ENCODE peak calls at places on chromosomes 1 and 21, in ten cellular contexts. X is CD8-positive, alpha-beta memory T cell; B is CD4-positive, alpha-beta memory T cell; G is GM23338; U is right lobe of liver; T is heart left ventricle; I is cardiac muscle cell; C is WERI-Rb-1; P is left ventricle myocardium inferior; Z is fibroblast of lung. K is an unnamed sample.

GRCh38 chr1:5597171-5597864 is 394.9 kb downstream of the NPHP4 start:
- DNase-seq in X (no peak), B (no peak), G (no peak), U (no peak), T (no peak), I (peak; percentile 11), C (no peak), P (no peak), Z (no peak), K (no peak)

GRCh38 chr1:15916417-15916816 is 59.5 kb downstream of the ZBTB17 start:
- DNase-seq in X (no peak), B (no peak), G (no peak), U (no peak), T (no peak), I (no peak), C (no peak), P (no peak), Z (peak; percentile 18), K (no peak)

GRCh38 chr1:52585474-52585873 is 16.7 kb upstream of the GPX7 start:
- DNase-seq in X (no peak), B (no peak), G (no peak), U (peak; percentile 58), T (no peak), I (no peak), C (no peak), P (no peak), Z (no peak), K (no peak)

GRCh38 chr1:244653439-244654283 is 735 bp downstream of the DESI2 start:
- DNase-seq in X (peak; percentile 32), B (no peak), G (peak; percentile 44), U (no peak), T (peak; percentile 20), I (peak; percentile 40), C (no peak), P (no peak), Z (peak; percentile 21), K (peak; percentile 23)

GRCh38 chr21:16305686-16306085 is 575.9 kb downstream of the USP25 start:
- DNase-seq in X (no peak), B (no peak), G (no peak), U (no peak), T (no peak), I (no peak), C (no peak), P (no peak), Z (no peak), K (peak; percentile 32)

GRCh38 chr1:200670215-200671118 is 760 bp upstream of the DDX59 start:
- DNase-seq in X (no peak), B (no peak), G (peak; percentile 49), U (peak; percentile 52), T (no peak), I (peak; percentile 52), C (peak; percentile 70), P (no peak), Z (peak; percentile 78), K (peak; percentile 79)

GRCh38 chr1:54517536-54517935 is 30.5 kb upstream of the ACOT11 start:
- DNase-seq in X (no peak), B (no peak), G (no peak), U (no peak), T (no peak), I (no peak), C (peak; percentile 72), P (no peak), Z (no peak), K (no peak)

GRCh38 chr1:223260712-223261111 is 103.3 kb downstream of the SUSD4 start:
- DNase-seq in X (no peak), B (no peak), G (no peak), U (no peak), T (no peak), I (no peak), C (no peak), P (no peak), Z (no peak), K (no peak)

GRCh38 chr1:23169727-23170335 is 1.2 kb upstream of the LUZP1 start:
- DNase-seq in X (no peak), B (no peak), G (peak; percentile 30), U (no peak), T (peak; percentile 69), I (no peak), C (no peak), P (peak; percentile 64), Z (peak; percentile 70), K (peak; percentile 70)
- H3K4me3 ChIP-seq in X (no peak overlapping the region), B (no peak overlapping the region), G (peak overlapping the region; percentile 98), U (no peak overlapping the region), T (no peak overlapping the region), I (no peak overlapping the region), C (no peak overlapping the region), P (peak overlapping the region; percentile 96), Z (no peak overlapping the region), K (no peak overlapping the region)

GRCh38 chr1:187837787-187838186 is 1009.0 kb downstream of the PLA2G4A start:
- DNase-seq in X (no peak), B (no peak), G (no peak), U (no peak), T (no peak), I (no peak), C (no peak), P (no peak), Z (no peak), K (no peak)

GRCh38 chr1:187840557-187840956 is 1011.8 kb downstream of the PLA2G4A start:
- DNase-seq in X (no peak), B (no peak), G (no peak), U (no peak), T (no peak), I (peak; percentile 68), C (no peak), P (no peak), Z (no peak), K (no peak)

GRCh38 chr1:187836557-187836956 is 1007.8 kb downstream of the PLA2G4A start:
- DNase-seq in X (no peak), B (no peak), G (no peak), U (no peak), T (no peak), I (no peak), C (no peak), P (no peak), Z (no peak), K (no peak)

GRCh38 chr1:187839873-187840272 is 1011.1 kb downstream of the PLA2G4A start:
- DNase-seq in X (no peak), B (no peak), G (no peak), U (no peak), T (no peak), I (no peak), C (no peak), P (no peak), Z (no peak), K (no peak)

DNA sequence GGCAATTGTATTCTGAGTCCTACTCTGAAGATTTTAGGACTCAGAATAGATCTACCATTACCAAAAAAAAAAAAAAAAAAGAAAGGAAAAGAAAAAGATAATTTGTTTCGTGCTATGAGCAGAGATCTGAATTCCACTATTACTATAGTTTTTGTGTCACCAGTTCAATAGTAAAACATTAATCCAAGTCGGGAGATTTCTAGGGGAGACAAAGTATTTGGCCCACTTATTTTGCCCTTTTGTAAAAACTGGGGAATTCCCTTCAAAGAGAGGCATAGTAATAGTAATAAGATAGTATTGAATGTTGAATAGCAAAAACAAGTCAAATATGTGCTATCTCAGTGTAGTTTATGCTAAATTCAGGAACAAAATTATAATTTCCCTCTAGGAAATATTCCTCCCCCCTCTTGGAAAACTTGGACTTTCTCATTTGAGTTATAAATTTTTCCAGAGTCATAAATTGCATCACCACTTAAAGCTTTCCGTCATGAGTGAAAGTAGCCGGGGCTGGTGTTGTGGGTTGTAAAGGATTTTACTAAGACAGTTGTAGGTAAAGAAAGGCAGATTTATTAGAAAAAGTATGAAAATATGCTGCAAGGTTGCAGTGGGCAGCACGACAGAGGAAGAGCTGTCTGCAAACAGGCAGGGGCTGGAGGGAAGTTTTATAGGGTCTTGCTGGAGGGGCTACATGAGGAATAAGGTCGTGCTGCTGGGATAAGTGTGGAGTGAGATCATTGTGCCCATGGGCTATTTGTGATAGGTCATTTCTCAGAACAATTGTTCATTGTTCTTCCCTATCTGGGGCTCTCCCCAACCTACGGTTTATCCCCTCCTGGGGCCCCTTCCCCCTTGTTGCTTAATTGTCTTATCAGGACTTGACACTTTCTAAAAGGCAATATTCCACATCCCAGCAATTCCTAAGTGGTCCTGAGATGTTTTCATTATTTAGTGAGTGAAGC is 1009.9 kb downstream of the PLA2G4A start:
- DNase-seq in X (no peak), B (no peak), G (no peak), U (no peak), T (no peak), I (no peak), C (no peak), P (no peak), Z (no peak), K (no peak)
- H3K27ac ChIP-seq in X (no peak overlapping the region), B (no peak overlapping the region), G (no peak overlapping the region), U (peak overlapping the region; percentile 16), T (no peak overlapping the region), I (peak overlapping the region; percentile 96), C (no peak overlapping the region), P (no peak overlapping the region), Z (no peak overlapping the region), K (no peak overlapping the region)

GRCh38 chr1:108860190-108860907 is 3.5 kb upstream of the AKNAD1 start:
- DNase-seq in X (no peak), B (no peak), G (no peak), U (no peak), T (no peak), I (no peak), C (no peak), P (no peak), Z (no peak), K (no peak)
- H3K4me3 ChIP-seq in X (no peak overlapping the region), B (no peak overlapping the region), G (no peak overlapping the region), U (no peak overlapping the region), T (no peak overlapping the region), I (no peak overlapping the region), C (no peak overlapping the region), P (no peak overlapping the region), Z (no peak overlapping the region), K (no peak overlapping the region)

GRCh38 chr21:42012344-42012743 is 2.2 kb upstream of the ZBTB21 start:
- DNase-seq in X (no peak), B (no peak), G (no peak), U (no peak), T (no peak), I (no peak), C (no peak), P (no peak), Z (no peak), K (no peak)
- H3K27ac ChIP-seq in X (no peak overlapping the region), B (no peak overlapping the region), G (no peak overlapping the region), U (no peak overlapping the region), T (no peak overlapping the region), I (no peak overlapping the region), C (no peak overlapping the region), P (no peak overlapping the region), Z (no peak overlapping the region), K (no peak overlapping the region)

DNA sequence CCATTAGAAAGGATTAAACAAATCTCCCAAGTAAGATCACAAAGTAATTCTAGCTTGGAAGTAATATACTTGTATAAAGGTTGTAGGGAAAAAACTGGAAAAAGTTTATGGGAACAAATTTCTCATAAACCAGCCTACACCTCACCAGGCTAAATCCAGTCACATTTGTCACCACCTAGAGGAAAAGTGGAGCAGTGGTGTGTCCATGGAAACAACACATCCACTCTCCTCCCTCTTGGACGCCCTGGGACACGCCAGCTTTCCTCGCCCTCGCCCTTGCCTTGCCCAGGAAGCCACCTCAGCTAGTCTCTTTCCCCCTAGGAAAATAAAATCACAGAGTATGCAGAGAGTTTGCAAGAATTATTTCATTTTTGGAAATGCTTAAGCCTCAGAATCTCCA is 2.2 kb downstream of the PALMD start:
- DNase-seq in X (no peak), B (no peak), G (no peak), U (peak; percentile 75), T (peak; percentile 84), I (no peak), C (peak; percentile 19), P (peak; percentile 73), Z (no peak), K (peak; percentile 54)
- H3K4me3 ChIP-seq in X (no peak overlapping the region), B (no peak overlapping the region), G (no peak overlapping the region), U (peak overlapping the region; percentile 58), T (peak overlapping the region; percentile 49), I (no peak overlapping the region), C (no peak overlapping the region), P (peak overlapping the region; percentile 71), Z (no peak overlapping the region), K (peak overlapping the region; percentile 22)

K was measured in testis.